ENCODE peak calls at places on chromosomes 12 and 14, in seven cellular contexts. S is MM.1S, W is osteoblast, M is fibroblast of lung, I is GM23248, U is IMR-90, F is PC-3. J is an unnamed sample.
A peak's percentile ranks its signal among the peaks of the same experiment; 100 is the strongest.

GRCh38 chr14:104477804-104478375 is 101.7 kb upstream of the C14orf180 start:
- DNase-seq in S (no peak), W (no peak), M (no peak), I (no peak), U (no peak), F (no peak), J (no peak)

GRCh38 chr14:65446159-65446558 is 33.6 kb downstream of the FUT8 start:
- DNase-seq in S (no peak), W (peak; percentile 13), M (peak; percentile 73), I (peak; percentile 78), U (peak; percentile 65), F (no peak), J (no peak)

GRCh38 chr14:89276424-89276975 is 140.5 kb downstream of the FOXN3 start:
- DNase-seq in S (no peak), W (no peak), M (peak; percentile 93), I (no peak), U (peak; percentile 76), F (no peak), J (no peak)

GRCh38 chr12:24380122-24380521 is 430.7 kb upstream of the SOX5 start:
- DNase-seq in S (no peak), W (no peak), M (no peak), I (no peak), U (peak; percentile 27), F (no peak), J (no peak)

GRCh38 chr12:34396006-34396860 is 373.9 kb downstream of the ALG10 start:
- DNase-seq in S (no peak), W (peak; percentile 69), M (no peak), I (no peak), U (no peak), F (no peak), J (no peak)

GRCh38 chr14:21846227-21846885 is 172.7 kb upstream of the OR4E1 start:
- DNase-seq in S (peak; percentile 49), W (no peak), M (no peak), I (peak; percentile 18), U (peak; percentile 0), F (peak; percentile 52), J (peak; percentile 46)

GRCh38 chr12:100982511-100983183 is 188.1 kb downstream of the ANO4 start:
- DNase-seq in S (no peak), W (no peak), M (no peak), I (no peak), U (no peak), F (no peak), J (no peak)

GRCh38 chr12:26198742-26199141 is 3.4 kb downstream of the SSPN start:
- DNase-seq in S (no peak), W (no peak), M (peak; percentile 87), I (peak; percentile 88), U (peak; percentile 63), F (peak; percentile 78), J (no peak)

GRCh38 chr12:89721291-89721987 is 12.8 kb upstream of the ATP2B1 start:
- DNase-seq in S (no peak), W (no peak), M (no peak), I (no peak), U (no peak), F (no peak), J (peak; percentile 25)

GRCh38 chr12:108332791-108333382 is 6.2 kb downstream of the CMKLR1 start:
- DNase-seq in S (no peak), W (peak; percentile 75), M (no peak), I (peak; percentile 89), U (no peak), F (no peak), J (no peak)

GRCh38 chr14:49991491-49991890 is 98.6 kb downstream of the ARF6 start:
- DNase-seq in S (no peak), W (no peak), M (no peak), I (no peak), U (no peak), F (no peak), J (no peak)

GRCh38 chr12:120725659-120726509 is at the start of gene ACADS:
- DNase-seq in S (peak; percentile 82), W (peak; percentile 100), M (peak; percentile 71), I (peak; percentile 95), U (peak; percentile 67), F (peak; percentile 80), J (peak; percentile 90)

GRCh38 chr12:120726961-120727360 is 1.3 kb downstream of the ACADS start:
- DNase-seq in S (no peak), W (no peak), M (no peak), I (no peak), U (no peak), F (no peak), J (no peak)

GRCh38 chr12:120724720-120725119 is 906 bp upstream of the ACADS start:
- DNase-seq in S (no peak), W (no peak), M (no peak), I (no peak), U (no peak), F (no peak), J (no peak)

GRCh38 chr12:120726510-120726793 is 826 bp downstream of the ACADS start:
- DNase-seq in S (no peak), W (no peak), M (no peak), I (no peak), U (no peak), F (no peak), J (no peak)

DNA sequence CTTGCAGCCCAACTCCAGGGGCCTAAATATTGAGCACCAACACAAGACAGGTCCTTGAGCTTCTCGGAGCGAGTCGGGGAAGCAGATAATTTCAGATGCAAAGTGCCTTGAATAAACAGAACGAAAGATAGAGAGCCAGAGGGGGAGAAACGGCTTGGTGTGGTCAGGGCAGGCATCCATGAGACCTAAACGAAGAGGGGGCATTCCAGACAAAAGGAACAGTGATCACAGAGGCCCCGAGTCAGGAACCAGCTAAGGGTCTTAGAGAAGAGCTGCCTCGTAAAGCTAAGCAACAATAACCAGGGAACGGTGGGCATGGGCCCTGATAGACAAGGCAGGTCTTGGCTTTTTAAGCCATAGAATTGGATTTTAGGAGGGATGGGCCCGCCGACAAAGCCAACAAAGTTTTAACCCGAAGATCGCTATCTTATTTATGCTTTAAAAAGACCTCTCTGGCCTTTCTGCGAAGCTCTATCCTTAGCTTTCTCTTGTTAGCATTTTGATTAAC is 421 bp upstream of the ACADS start:
- DNase-seq in S (no peak), W (no peak), M (no peak), I (no peak), U (no peak), F (no peak), J (no peak)
- H2AFZ ChIP-seq in S (no peak overlapping the region), W (peak overlapping the region; percentile 84), M (peak overlapping the region; percentile 51), I (peak overlapping the region; percentile 86), U (peak overlapping the region; percentile 94), F (peak overlapping the region; percentile 72), J (peak overlapping the region; percentile 48)

GRCh38 chr12:1629338-1630080 is 478 bp downstream of the WNT5B start:
- DNase-seq in S (no peak), W (peak; percentile 83), M (no peak), I (no peak), U (no peak), F (no peak), J (peak; percentile 60)
- H2AFZ ChIP-seq in S (no peak overlapping the region), W (no peak overlapping the region), M (no peak overlapping the region), I (no peak overlapping the region), U (peak overlapping the region; percentile 59), F (peak overlapping the region; percentile 79), J (no peak overlapping the region)

DNA sequence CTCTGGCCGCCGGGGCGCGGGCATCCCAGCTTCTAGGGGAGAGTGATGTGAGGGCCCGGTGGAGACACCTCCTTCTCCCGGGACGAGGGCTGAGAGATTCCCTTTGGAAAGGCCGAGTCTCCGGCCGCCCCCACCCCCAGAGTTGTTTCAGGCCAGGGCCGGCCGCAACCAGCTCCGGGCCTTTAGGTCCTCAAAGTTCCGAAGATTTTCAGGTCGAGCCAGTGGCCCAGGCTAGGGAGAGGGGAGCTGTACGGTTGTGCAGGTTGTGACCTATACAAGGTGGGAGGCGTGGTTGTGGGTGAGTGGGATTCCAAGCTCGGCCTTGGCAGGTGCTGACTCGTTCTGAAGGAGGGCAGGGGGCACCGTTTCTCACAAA is 18.4 kb upstream of the ANKRD33 start:
- DNase-seq in S (no peak), W (no peak), M (no peak), I (no peak), U (no peak), F (no peak), J (no peak)
- H2AFZ ChIP-seq in S (no peak overlapping the region), W (no peak overlapping the region), M (peak overlapping the region; percentile 78), I (peak overlapping the region; percentile 90), U (peak overlapping the region; percentile 81), F (no peak overlapping the region), J (no peak overlapping the region)

GRCh38 chr12:103801709-103802585 is 39.1 kb downstream of the NT5DC3 start:
- DNase-seq in S (no peak), W (no peak), M (peak; percentile 96), I (peak; percentile 64), U (peak; percentile 81), F (peak; percentile 76), J (no peak)

GRCh38 chr12:103798586-103798985 is 42.4 kb downstream of the NT5DC3 start:
- DNase-seq in S (no peak), W (no peak), M (no peak), I (no peak), U (no peak), F (no peak), J (no peak)

GRCh38 chr12:103800252-103800771 is 40.7 kb downstream of the NT5DC3 start:
- DNase-seq in S (no peak), W (no peak), M (peak; percentile 86), I (peak; percentile 56), U (peak; percentile 73), F (no peak), J (no peak)

GRCh38 chr12:103802586-103802886 is 38.5 kb downstream of the NT5DC3 start:
- DNase-seq in S (no peak), W (no peak), M (no peak), I (no peak), U (no peak), F (no peak), J (no peak)

GRCh38 chr12:103799504-103800251 is 41.4 kb downstream of the NT5DC3 start:
- DNase-seq in S (peak; percentile 51), W (no peak), M (peak; percentile 68), I (peak; percentile 50), U (peak; percentile 68), F (peak; percentile 69), J (no peak)
- H2AFZ ChIP-seq in S (no peak overlapping the region), W (no peak overlapping the region), M (no peak overlapping the region), I (no peak overlapping the region), U (peak overlapping the region; percentile 12), F (no peak overlapping the region), J (no peak overlapping the region)